ENCODE peak calls at places on chromosome 11, in five cellular contexts. M is stomach, O is foreskin fibroblast, F is GM12865, G is body of pancreas. E is an unnamed sample.

GRCh38 chr11:8604078-8604723 is 10.2 kb upstream of the STK33 start:
- DNase-seq in F (peak), G (peak), O (peak), M (peak), E (peak)

GRCh38 chr11:116852261-116853125 is 15.1 kb upstream of the APOA1 start:
- DNase-seq in M (no peak), F (peak), O (peak), G (no peak), E (peak)

GRCh38 chr11:120601566-120601965 is 90.0 kb downstream of the GRIK4 start:
- DNase-seq in M (no peak), F (no peak), G (no peak), O (peak), E (no peak)

GRCh38 chr11:93368022-93368421 is 37.5 kb downstream of the DEUP1 start:
- DNase-seq in M (no peak), O (no peak), F (no peak), G (no peak), E (no peak)

GRCh38 chr11:25159341-25159740 is 662.5 kb downstream of the LUZP2 start:
- DNase-seq in O (no peak), F (no peak), G (no peak), M (no peak), E (no peak)

GRCh38 chr11:36101466-36101865 is 157.6 kb downstream of the LDLRAD3 start:
- DNase-seq in F (no peak), G (no peak), M (no peak), O (no peak), E (no peak)

GRCh38 chr11:41845066-41845465 is 385.6 kb upstream of the LRRC4C start:
- DNase-seq in G (no peak), M (no peak), F (no peak), O (no peak), E (no peak)

GRCh38 chr11:65491614-65492386 is 7.0 kb upstream of the MALAT1 start:
- DNase-seq in G (peak), M (peak), O (peak), F (peak), E (peak)

GRCh38 chr11:63518548-63518947 is 12.7 kb downstream of the LGALS12 start:
- DNase-seq in G (no peak), F (no peak), O (no peak), M (no peak), E (no peak)

GRCh38 chr11:120900642-120901041 is 123.3 kb upstream of the TBCEL start:
- DNase-seq in O (no peak), G (no peak), F (no peak), M (no peak), E (no peak)

GRCh38 chr11:26286472-26287066 is 45.4 kb upstream of the ANO3 start:
- DNase-seq in G (no peak), O (peak), F (peak), M (no peak), E (no peak)

GRCh38 chr11:117715801-117716200 is 81.2 kb downstream of the DSCAML1 start:
- DNase-seq in M (no peak), O (no peak), G (no peak), F (no peak), E (no peak)

GRCh38 chr11:130782361-130783221 is 133.7 kb downstream of the SNX19 start:
- DNase-seq in G (no peak), M (no peak), O (no peak), F (no peak), E (no peak)

GRCh38 chr11:40417627-40418026 is 1041.8 kb downstream of the LRRC4C start:
- DNase-seq in F (no peak), M (no peak), G (no peak), O (no peak), E (no peak)

GRCh38 chr11:103051986-103052385 is 40.0 kb downstream of the DCUN1D5 start:
- DNase-seq in G (no peak), F (no peak), M (no peak), O (peak), E (no peak)

GRCh38 chr11:96254087-96254486 is 88.9 kb downstream of the MAML2 start:
- DNase-seq in O (peak), M (no peak), G (no peak), F (peak), E (no peak)

GRCh38 chr11:3609416-3610265 is 32.2 kb downstream of the ART5 start:
- DNase-seq in G (peak), M (no peak), F (peak), O (peak), E (no peak)

GRCh38 chr11:98227266-98227665 is 793.5 kb upstream of the CNTN5 start:
- DNase-seq in F (no peak), M (no peak), O (no peak), G (no peak), E (no peak)

GRCh38 chr11:64275031-64275800 is 9.2 kb downstream of the BAD start:
- DNase-seq in M (no peak), F (no peak), O (no peak), G (no peak), E (no peak)

GRCh38 chr11:64834723-64835615 is 9.5 kb downstream of the CDC42BPG start:
- DNase-seq in G (peak), F (no peak), M (peak), O (no peak), E (no peak)

GRCh38 chr11:45886816-45887520 is 1.5 kb downstream of the MAPK8IP1 start:
- DNase-seq in F (no peak), O (no peak), M (no peak), G (no peak), E (no peak)

GRCh38 chr11:95487391-95487790 is 256.4 kb upstream of the SESN3 start:
- DNase-seq in O (no peak), F (peak), G (no peak), M (no peak), E (no peak)

GRCh38 chr11:125873881-125874555 is 13.4 kb upstream of the HYLS1 start:
- DNase-seq in O (no peak), G (no peak), M (no peak), F (no peak), E (no peak)

GRCh38 chr11:57487920-57488319 is 27.6 kb downstream of the SLC43A1 start:
- DNase-seq in G (no peak), F (no peak), O (no peak), M (no peak), E (no peak)

GRCh38 chr11:76772100-76772782 is 10.9 kb upstream of the TSKU start:
- DNase-seq in G (no peak), O (no peak), F (no peak), M (no peak), E (no peak)

GRCh38 chr11:91248199-91248807 is 976.3 kb upstream of the FAT3 start:
- DNase-seq in F (peak), M (peak), G (peak), O (peak), E (peak)
- TF ChIP-seq CTCF in F (peak), M (peak), G (peak), O (peak), E (peak)

GRCh38 chr11:12377106-12377823 is at the start of gene PARVA:
- DNase-seq in F (no peak), O (peak), G (peak), M (peak), E (no peak)
- H3K4me3 ChIP-seq in F (no peak), O (peak), G (peak), M (peak), E (peak)

GRCh38 chr11:17781221-17781620 is 46.6 kb downstream of the KCNC1 start:
- DNase-seq in M (no peak), O (no peak), F (no peak), G (no peak), E (no peak)

GRCh38 chr11:17782938-17783337 is 48.4 kb downstream of the KCNC1 start:
- DNase-seq in O (no peak), F (no peak), M (no peak), G (no peak), E (no peak)

GRCh38 chr11:17782145-17782544 is 47.6 kb downstream of the KCNC1 start:
- DNase-seq in F (no peak), M (no peak), G (no peak), O (no peak), E (no peak)

GRCh38 chr11:17780668-17781067 is 46.1 kb downstream of the KCNC1 start:
- DNase-seq in F (no peak), M (no peak), O (no peak), G (no peak), E (no peak)

GRCh38 chr11:17781626-17782025 is 47.0 kb downstream of the KCNC1 start:
- DNase-seq in M (no peak), O (no peak), F (no peak), G (no peak), E (no peak)
- TF ChIP-seq CTCF in M (no peak), O (no peak), F (no peak), G (no peak), E (no peak)

GRCh38 chr11:73312036-73312435 is 4.0 kb downstream of the ARHGEF17 start:
- DNase-seq in G (no peak), O (no peak), M (no peak), F (no peak), E (no peak)
- H3K4me3 ChIP-seq in G (no peak), O (peak), M (peak), F (peak), E (no peak)

GRCh38 chr11:55942785-55943392 is 6.7 kb upstream of the OR5I1 start:
- DNase-seq in O (no peak), F (peak), G (no peak), M (no peak), E (peak)
- TF ChIP-seq CTCF in O (peak), F (peak), G (peak), M (peak), E (peak)

DNA sequence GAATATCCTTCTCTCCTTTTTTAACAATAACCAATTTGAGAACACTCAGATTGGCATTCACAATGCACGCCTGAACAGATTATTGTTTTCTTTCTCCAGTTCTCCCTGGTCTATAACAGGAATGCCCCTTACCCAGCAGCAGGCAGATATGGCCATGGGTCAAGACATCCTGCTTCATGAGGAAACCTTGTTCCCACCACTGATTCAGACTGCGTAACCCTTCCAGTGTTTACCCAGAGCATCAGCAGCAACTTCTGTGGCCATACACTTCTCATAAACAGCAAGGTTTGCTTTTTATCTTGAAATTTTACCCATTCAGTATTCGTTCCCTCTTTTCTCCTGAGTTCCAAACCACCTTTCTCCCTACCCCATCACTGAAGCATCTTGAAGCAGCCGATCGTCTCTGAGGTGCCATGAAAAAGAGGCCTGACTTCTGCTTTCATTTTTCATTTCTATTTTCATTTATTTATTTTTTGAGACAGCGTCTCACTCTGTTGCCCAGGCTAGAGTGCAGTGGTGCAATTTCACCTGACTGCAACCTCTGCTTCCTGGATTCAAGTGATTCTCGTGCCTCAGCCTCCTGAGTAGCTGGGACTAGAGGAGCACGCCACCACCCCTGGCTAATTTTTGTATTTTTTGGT is 9.6 kb downstream of the PTS start:
- DNase-seq in O (no peak), M (no peak), F (no peak), G (no peak), E (no peak)
- H3K4me3 ChIP-seq in O (no peak), M (no peak), F (no peak), G (no peak), E (no peak)

GRCh38 chr11:90229791-90230190 is 6.9 kb upstream of the CHORDC1 start:
- DNase-seq in F (no peak), G (no peak), M (no peak), O (peak), E (no peak)

GRCh38 chr11:90235536-90235935 is 12.7 kb upstream of the CHORDC1 start:
- DNase-seq in O (no peak), M (no peak), G (no peak), F (no peak), E (no peak)

GRCh38 chr11:90237004-90237403 is 14.2 kb upstream of the CHORDC1 start:
- DNase-seq in F (no peak), G (no peak), O (no peak), M (no peak), E (no peak)

DNA sequence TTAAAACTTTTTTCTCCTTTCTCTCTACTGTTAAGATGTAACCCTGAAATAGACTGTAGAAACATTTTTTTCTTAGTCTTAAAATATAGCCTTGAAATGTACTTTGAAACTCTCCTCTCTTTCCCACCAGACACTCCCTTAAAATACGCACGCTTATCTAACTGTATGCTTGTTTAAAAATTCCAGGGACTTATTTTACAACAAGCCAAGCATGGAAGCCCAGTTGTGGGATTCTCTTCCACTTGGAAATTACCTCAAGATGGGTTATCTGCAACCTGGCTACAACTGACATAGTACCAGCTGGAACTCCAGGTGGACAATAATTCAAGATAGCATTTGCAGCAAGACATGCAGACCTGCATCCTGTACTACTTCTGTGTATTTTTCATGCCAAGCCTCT is 12.1 kb upstream of the CHORDC1 start:
- DNase-seq in M (no peak), G (no peak), O (no peak), F (no peak), E (no peak)
- TF ChIP-seq CTCF in M (no peak), G (no peak), O (no peak), F (no peak), E (no peak)

GRCh38 chr11:127651175-127651887 is 650.8 kb upstream of the KIRREL3 start:
- DNase-seq in G (no peak), F (no peak), M (no peak), O (peak), E (no peak)

GRCh38 chr11:127651888-127652221 is 651.3 kb upstream of the KIRREL3 start:
- DNase-seq in G (no peak), F (no peak), O (no peak), M (no peak), E (no peak)

GRCh38 chr11:127649958-127650357 is 649.4 kb upstream of the KIRREL3 start:
- DNase-seq in G (no peak), M (no peak), F (no peak), O (no peak), E (no peak)

GRCh38 chr11:127649071-127649470 is 648.5 kb upstream of the KIRREL3 start:
- DNase-seq in G (no peak), F (no peak), O (no peak), M (no peak), E (no peak)

GRCh38 chr11:127648604-127649003 is 648.0 kb upstream of the KIRREL3 start:
- DNase-seq in F (no peak), O (no peak), G (no peak), M (no peak), E (no peak)
- H3K4me3 ChIP-seq in F (no peak), O (no peak), G (no peak), M (no peak), E (no peak)

GRCh38 chr11:60855726-60856633 is at the start of gene PTGDR2:
- DNase-seq in O (no peak), M (no peak), G (no peak), F (no peak), E (no peak)
- TF ChIP-seq CTCF in O (no peak), M (no peak), G (no peak), F (no peak), E (no peak)

E was measured in LNCaP clone FGC.